ENCODE peak calls at places on chromosomes 13 and 19, in ten cellular contexts. K is GM20000; U is omental fat pad; M is epithelial cell of esophagus; T is progenitor cell of endocrine pancreas; L is AG10803; E is stimulated activated CD8-positive, alpha-beta memory T cell treated with anti-CD3 and anti-CD28 coated beads, Interleukin-2, amount 100 ng/mL, for 48 hours; V is ELR; J is AG08395; A is AG04449. X is an unnamed sample.

GRCh38 chr13:114101325-114101821 is 31.1 kb downstream of the RASA3 start:
- DNase-seq in A (no peak), U (peak), T (no peak), J (no peak), V (no peak), K (no peak), M (peak), E (no peak), L (no peak), X (no peak)

GRCh38 chr19:42178791-42179500 is 38.5 kb downstream of the DEDD2 start:
- DNase-seq in M (no peak), V (no peak), E (no peak), L (no peak), J (no peak), K (no peak), T (no peak), U (no peak), A (no peak), X (no peak)

GRCh38 chr19:45667620-45668341 is at the start of gene GIPR:
- DNase-seq in V (peak), M (peak), U (no peak), J (peak), A (no peak), L (peak), T (peak), E (peak), K (peak), X (no peak)

GRCh38 chr13:21287331-21287907 is 111.0 kb downstream of the MRPL57 start:
- DNase-seq in E (no peak), U (no peak), T (no peak), M (no peak), J (no peak), K (no peak), L (no peak), V (no peak), A (no peak), X (no peak)

GRCh38 chr19:2551172-2551863 is 75.4 kb downstream of the GADD45B start:
- DNase-seq in L (no peak), E (no peak), V (no peak), T (no peak), A (no peak), K (no peak), J (no peak), U (no peak), M (no peak), X (no peak)

GRCh38 chr19:50720181-50720920 is 749 bp upstream of the SHANK1 start:
- DNase-seq in L (no peak), M (no peak), E (no peak), A (no peak), J (no peak), T (no peak), V (no peak), K (no peak), U (no peak), X (no peak)

GRCh38 chr13:38819053-38819452 is 132.2 kb downstream of the FREM2 start:
- DNase-seq in K (no peak), A (no peak), L (no peak), J (no peak), E (no peak), M (peak), V (no peak), U (no peak), T (no peak), X (no peak)

GRCh38 chr13:33676045-33676699 is 141.8 kb upstream of the RFC3 start:
- DNase-seq in T (no peak), M (peak), A (no peak), U (no peak), E (no peak), V (peak), J (peak), L (peak), K (no peak), X (no peak)

GRCh38 chr13:72458701-72459100 is 268.7 kb downstream of the MZT1 start:
- DNase-seq in V (peak), A (no peak), M (peak), L (peak), E (no peak), U (no peak), K (no peak), T (no peak), J (peak), X (no peak)

GRCh38 chr13:71962735-71963134 is 95.7 kb upstream of the DACH1 start:
- DNase-seq in U (no peak), T (no peak), K (no peak), V (no peak), M (no peak), A (no peak), L (no peak), E (no peak), J (no peak), X (no peak)

GRCh38 chr19:1211494-1212234 is 6.1 kb downstream of the STK11 start:
- DNase-seq in T (no peak), E (no peak), J (no peak), L (no peak), V (no peak), K (no peak), M (peak), A (no peak), U (no peak), X (no peak)

GRCh38 chr13:44364601-44365000 is 9.0 kb upstream of the SERP2 start:
- DNase-seq in L (peak), T (no peak), E (no peak), V (peak), U (no peak), M (peak), J (peak), A (no peak), K (no peak), X (no peak)

GRCh38 chr13:25117312-25117711 is 21.4 kb downstream of the PABPC3 start:
- DNase-seq in V (no peak), L (no peak), M (no peak), A (no peak), E (no peak), T (no peak), K (no peak), U (no peak), J (no peak), X (no peak)

GRCh38 chr13:92843549-92843948 is 383.1 kb upstream of the GPC6 start:
- DNase-seq in T (no peak), V (peak), M (peak), U (no peak), E (no peak), L (peak), J (peak), K (no peak), A (no peak), X (no peak)

GRCh38 chr19:52735734-52736133 is 890 bp upstream of the ZNF611 start:
- DNase-seq in J (no peak), V (peak), K (no peak), M (no peak), A (no peak), L (no peak), E (no peak), T (peak), U (peak), X (peak)

GRCh38 chr13:68254151-68254550 is 1024.0 kb upstream of the PCDH9 start:
- DNase-seq in V (no peak), K (no peak), J (no peak), M (no peak), E (no peak), L (no peak), T (no peak), U (no peak), A (no peak), X (no peak)

GRCh38 chr19:17248011-17248776 is 2.5 kb upstream of the NR2F6 start:
- DNase-seq in L (no peak), K (no peak), T (peak), A (no peak), M (peak), V (no peak), U (no peak), J (no peak), E (no peak), X (no peak)

GRCh38 chr19:55257461-55258411 is 1.1 kb downstream of the PPP6R1 start:
- DNase-seq in J (peak), M (peak), V (peak), L (peak), A (no peak), T (no peak), K (no peak), E (no peak), U (no peak), X (no peak)

GRCh38 chr19:42114412-42114811 is 17.8 kb downstream of the POU2F2 start:
- DNase-seq in K (peak), L (no peak), E (no peak), T (no peak), J (no peak), M (no peak), A (no peak), U (no peak), V (peak), X (no peak)

GRCh38 chr19:5990289-5990797 is 12.4 kb upstream of the RANBP3 start:
- DNase-seq in T (no peak), V (no peak), K (no peak), A (no peak), U (no peak), J (no peak), L (no peak), E (no peak), M (no peak), X (no peak)

GRCh38 chr19:33429891-33430673 is 56.6 kb downstream of the CEBPG start:
- DNase-seq in M (no peak), A (no peak), T (no peak), K (no peak), E (no peak), V (no peak), L (no peak), U (no peak), J (no peak), X (no peak)

GRCh38 chr13:25943081-25943480 is 108.7 kb downstream of the SHISA2 start:
- DNase-seq in T (no peak), M (no peak), L (no peak), K (no peak), V (no peak), U (no peak), E (no peak), A (no peak), J (no peak), X (no peak)

GRCh38 chr19:49201042-49201441 is 43.5 kb downstream of the TRPM4 start:
- DNase-seq in A (no peak), V (no peak), J (no peak), T (no peak), U (no peak), E (no peak), L (no peak), K (no peak), M (no peak), X (no peak)

GRCh38 chr13:45863716-45864590 is 12.4 kb upstream of the SIAH3 start:
- DNase-seq in M (no peak), J (no peak), A (no peak), L (no peak), K (no peak), U (no peak), T (no peak), V (no peak), E (no peak), X (peak)

GRCh38 chr13:98033277-98034247 is 80.1 kb downstream of the IPO5 start:
- DNase-seq in V (peak), U (no peak), E (no peak), J (peak), T (no peak), A (peak), M (peak), K (no peak), L (peak), X (peak)

GRCh38 chr19:54389556-54389955 is 24.8 kb upstream of the LAIR1 start:
- DNase-seq in A (no peak), L (no peak), E (no peak), K (no peak), T (no peak), J (no peak), U (no peak), V (no peak), M (no peak), X (no peak)

X was measured in anterior cingulate cortex.